ENCODE peak calls at places on chromosome 2, in five cellular contexts. One of them, this sample, is unnamed.

GRCh38 chr2:65349863-65350262 is 82.5 kb downstream of the SPRED2 start:
- DNase-seq in sciatic nerve: peak
- DNase-seq in central memory CD4-positive, alpha-beta T cell: no peak
- DNase-seq in HT-29: peak
- DNase-seq in BJ: no peak
- DNase-seq in this sample: no peak

GRCh38 chr2:202610367-202610766 is 24.4 kb upstream of the FAM117B start:
- DNase-seq in BJ: no peak
- DNase-seq in central memory CD4-positive, alpha-beta T cell: no peak
- DNase-seq in HT-29: no peak
- DNase-seq in sciatic nerve: no peak
- DNase-seq in this sample: no peak

GRCh38 chr2:121783180-121783579 is 27.7 kb downstream of the TSN start:
- DNase-seq in BJ: no peak
- DNase-seq in sciatic nerve: no peak
- DNase-seq in HT-29: no peak
- DNase-seq in central memory CD4-positive, alpha-beta T cell: no peak
- DNase-seq in this sample: no peak

GRCh38 chr2:129467941-129468340 is 511.5 kb upstream of the RAB6C start:
- DNase-seq in sciatic nerve: no peak
- DNase-seq in BJ: no peak
- DNase-seq in HT-29: no peak
- DNase-seq in central memory CD4-positive, alpha-beta T cell: no peak
- DNase-seq in this sample: no peak

GRCh38 chr2:44934521-44934961 is 7.0 kb upstream of the SIX3 start:
- DNase-seq in HT-29: no peak
- DNase-seq in BJ: no peak
- DNase-seq in sciatic nerve: no peak
- DNase-seq in central memory CD4-positive, alpha-beta T cell: no peak
- DNase-seq in this sample: no peak

GRCh38 chr2:43075054-43075593 is 151.3 kb downstream of the ZFP36L2 start:
- DNase-seq in central memory CD4-positive, alpha-beta T cell: no peak
- DNase-seq in sciatic nerve: peak
- DNase-seq in HT-29: peak
- DNase-seq in BJ: peak
- DNase-seq in this sample: peak

GRCh38 chr2:230599854-230600253 is 112.8 kb upstream of the CAB39 start:
- DNase-seq in BJ: no peak
- DNase-seq in sciatic nerve: no peak
- DNase-seq in HT-29: no peak
- DNase-seq in central memory CD4-positive, alpha-beta T cell: no peak
- DNase-seq in this sample: no peak

GRCh38 chr2:226427538-226428307 is 371.9 kb downstream of the IRS1 start:
- DNase-seq in BJ: peak
- DNase-seq in HT-29: no peak
- DNase-seq in sciatic nerve: no peak
- DNase-seq in central memory CD4-positive, alpha-beta T cell: no peak
- DNase-seq in this sample: no peak

GRCh38 chr2:199739413-199740110 is 111.4 kb downstream of the FTCDNL1 start:
- DNase-seq in HT-29: peak
- DNase-seq in sciatic nerve: peak
- DNase-seq in central memory CD4-positive, alpha-beta T cell: peak
- DNase-seq in BJ: no peak
- DNase-seq in this sample: no peak

GRCh38 chr2:75324141-75324540 is 124.8 kb upstream of the TACR1 start:
- DNase-seq in BJ: no peak
- DNase-seq in sciatic nerve: no peak
- DNase-seq in central memory CD4-positive, alpha-beta T cell: no peak
- DNase-seq in HT-29: no peak
- DNase-seq in this sample: no peak

GRCh38 chr2:233112261-233113113 is 52.3 kb downstream of the INPP5D start:
- DNase-seq in BJ: no peak
- DNase-seq in sciatic nerve: no peak
- DNase-seq in HT-29: peak
- DNase-seq in central memory CD4-positive, alpha-beta T cell: no peak
- DNase-seq in this sample: peak

GRCh38 chr2:21438949-21439348 is 315.2 kb downstream of the TDRD15 start:
- DNase-seq in sciatic nerve: no peak
- DNase-seq in central memory CD4-positive, alpha-beta T cell: no peak
- DNase-seq in HT-29: no peak
- DNase-seq in BJ: peak
- DNase-seq in this sample: no peak

GRCh38 chr2:213306320-213306942 is 22.2 kb downstream of the SPAG16 start:
- DNase-seq in HT-29: no peak
- DNase-seq in sciatic nerve: peak
- DNase-seq in BJ: no peak
- DNase-seq in central memory CD4-positive, alpha-beta T cell: no peak
- DNase-seq in this sample: no peak

GRCh38 chr2:231181848-231182247 is 16.6 kb upstream of the ARMC9 start:
- DNase-seq in central memory CD4-positive, alpha-beta T cell: no peak
- DNase-seq in HT-29: no peak
- DNase-seq in BJ: no peak
- DNase-seq in sciatic nerve: no peak
- DNase-seq in this sample: peak

GRCh38 chr2:10267551-10268465 is 34.9 kb upstream of the HPCAL1 start:
- DNase-seq in central memory CD4-positive, alpha-beta T cell: no peak
- DNase-seq in sciatic nerve: peak
- DNase-seq in BJ: no peak
- DNase-seq in HT-29: peak
- DNase-seq in this sample: no peak

GRCh38 chr2:86249176-86249842 is 50.1 kb downstream of the MRPL35 start:
- DNase-seq in central memory CD4-positive, alpha-beta T cell: no peak
- DNase-seq in HT-29: peak
- DNase-seq in sciatic nerve: no peak
- DNase-seq in BJ: peak
- DNase-seq in this sample: no peak

GRCh38 chr2:144875996-144876395 is 356.1 kb upstream of the ZEB2 start:
- DNase-seq in HT-29: no peak
- DNase-seq in central memory CD4-positive, alpha-beta T cell: no peak
- DNase-seq in BJ: peak
- DNase-seq in sciatic nerve: no peak
- DNase-seq in this sample: no peak

GRCh38 chr2:239579081-239579480 is 178.3 kb upstream of the HDAC4 start:
- DNase-seq in BJ: no peak
- DNase-seq in sciatic nerve: no peak
- DNase-seq in HT-29: no peak
- DNase-seq in central memory CD4-positive, alpha-beta T cell: no peak
- DNase-seq in this sample: no peak

GRCh38 chr2:205792908-205793307 is 110.6 kb downstream of the NRP2 start:
- DNase-seq in sciatic nerve: no peak
- DNase-seq in BJ: peak
- DNase-seq in HT-29: no peak
- DNase-seq in central memory CD4-positive, alpha-beta T cell: no peak
- DNase-seq in this sample: no peak

GRCh38 chr2:68027959-68028358 is 34.8 kb downstream of the C1D start:
- DNase-seq in central memory CD4-positive, alpha-beta T cell: no peak
- DNase-seq in sciatic nerve: no peak
- DNase-seq in BJ: peak
- DNase-seq in HT-29: no peak
- DNase-seq in this sample: no peak

GRCh38 chr2:97708608-97709007 is 4.8 kb upstream of the ZAP70 start:
- DNase-seq in HT-29: no peak
- DNase-seq in central memory CD4-positive, alpha-beta T cell: no peak
- DNase-seq in sciatic nerve: peak
- DNase-seq in BJ: no peak
- DNase-seq in this sample: no peak

GRCh38 chr2:11829947-11830707 is 83.7 kb downstream of the LPIN1 start:
- DNase-seq in sciatic nerve: peak
- DNase-seq in HT-29: peak
- DNase-seq in central memory CD4-positive, alpha-beta T cell: peak
- DNase-seq in BJ: peak
- DNase-seq in this sample: peak

GRCh38 chr2:38835015-38835601 is 40.6 kb downstream of the DHX57 start:
- DNase-seq in sciatic nerve: no peak
- DNase-seq in HT-29: peak
- DNase-seq in central memory CD4-positive, alpha-beta T cell: no peak
- DNase-seq in BJ: no peak
- DNase-seq in this sample: no peak

GRCh38 chr2:226847090-226847489 is 11.2 kb downstream of the RHBDD1 start:
- DNase-seq in BJ: no peak
- DNase-seq in HT-29: no peak
- DNase-seq in sciatic nerve: no peak
- DNase-seq in central memory CD4-positive, alpha-beta T cell: no peak
- DNase-seq in this sample: no peak

This sample was measured in coronary artery.